ENCODE peak calls at places on chromosomes 7 and 10, in ten cellular contexts. R is activated T-cell treated with anti-CD3 and anti-CD28 coated beads for 1 hour; Z is stimulated activated CD4-positive, alpha-beta T cell treated with anti-CD3 and anti-CD28 coated beads, Interleukin-12 subunit alpha, Interleukin-12 subunit beta, amount 100 ng/mL, for 4 hours; B is stimulated activated CD8-positive, alpha-beta memory T cell treated with anti-CD3 and anti-CD28 coated beads, Interleukin-4, amount 100 ng/mL, for 1 hour; H is fibroblast of the conjunctiva; X is islet precursor cell; Q is Panc1; C is nephron progenitor cell; N is GM04504; Y is pons. O is an unnamed sample.

GRCh38 chr10:124419635-124420034 is 912 bp upstream of the OAT start:
- DNase-seq in C (no peak), Z (peak), X (no peak), B (no peak), N (no peak), Q (no peak), R (no peak), Y (no peak), H (no peak), O (no peak)

GRCh38 chr10:113958631-113959382 is 84.9 kb upstream of the ADRB1 start:
- DNase-seq in X (peak), R (no peak), Q (no peak), Y (no peak), B (no peak), Z (no peak), C (no peak), N (peak), H (peak), O (no peak)

GRCh38 chr7:158259671-158260423 is 327.8 kb downstream of the PTPRN2 start:
- DNase-seq in X (no peak), N (no peak), Q (no peak), B (no peak), Z (no peak), C (no peak), R (no peak), H (no peak), Y (no peak), O (no peak)

GRCh38 chr10:73992899-73993788 is 4.8 kb upstream of the VCL start:
- DNase-seq in X (no peak), Z (no peak), Y (no peak), Q (no peak), R (no peak), N (no peak), B (no peak), H (no peak), C (no peak), O (no peak)

GRCh38 chr7:2451171-2452073 is 24.8 kb downstream of the GRIFIN start:
- DNase-seq in X (peak), H (peak), Y (peak), N (peak), C (peak), B (peak), R (peak), Q (peak), Z (peak), O (peak)

GRCh38 chr7:87312215-87312865 is 33.1 kb upstream of the CROT start:
- DNase-seq in C (peak), X (peak), N (peak), Y (peak), R (peak), Q (peak), Z (peak), H (peak), B (peak), O (peak)

GRCh38 chr7:31493714-31494181 is 20.1 kb upstream of the ITPRID1 start:
- DNase-seq in Y (peak), N (no peak), C (no peak), X (peak), R (no peak), Z (no peak), B (no peak), Q (no peak), H (no peak), O (no peak)

GRCh38 chr10:78626471-78626870 is 442.3 kb upstream of the ZMIZ1 start:
- DNase-seq in N (no peak), C (no peak), Q (no peak), B (no peak), R (no peak), Y (no peak), X (no peak), Z (no peak), H (no peak), O (no peak)

GRCh38 chr7:130006771-130007170 is 44.4 kb downstream of the ZC3HC1 start:
- DNase-seq in C (no peak), Y (no peak), N (no peak), Q (no peak), R (no peak), Z (no peak), X (no peak), H (no peak), B (no peak), O (no peak)

GRCh38 chr7:132575987-132576722 is at the start of gene PLXNA4:
- DNase-seq in X (no peak), C (peak), N (no peak), R (no peak), H (no peak), B (no peak), Q (no peak), Y (no peak), Z (no peak), O (no peak)

GRCh38 chr7:45892407-45893035 is 4.2 kb downstream of the IGFBP1 start:
- DNase-seq in N (no peak), Y (peak), X (no peak), Z (no peak), B (no peak), C (no peak), Q (no peak), R (no peak), H (no peak), O (no peak)

GRCh38 chr10:31036209-31036608 is 4.5 kb upstream of the ZNF438 start:
- DNase-seq in Z (no peak), N (no peak), R (no peak), Q (no peak), Y (no peak), C (no peak), B (no peak), H (no peak), X (peak), O (no peak)

GRCh38 chr10:121800146-121800545 is 127.7 kb downstream of the ATE1 start:
- DNase-seq in Z (no peak), C (no peak), B (no peak), N (no peak), Q (no peak), X (no peak), H (peak), Y (no peak), R (no peak), O (no peak)

GRCh38 chr10:7696545-7696944 is 6.6 kb upstream of the ITIH2 start:
- DNase-seq in B (no peak), X (no peak), R (no peak), N (no peak), C (no peak), Z (no peak), Y (no peak), Q (no peak), H (no peak), O (no peak)

GRCh38 chr7:138889566-138889965 is 91.6 kb upstream of the ATP6V0A4 start:
- DNase-seq in B (no peak), N (no peak), R (no peak), C (no peak), H (peak), X (no peak), Y (no peak), Q (no peak), Z (no peak), O (no peak)

GRCh38 chr7:26061340-26062239 is 90.4 kb upstream of the NFE2L3 start:
- DNase-seq in R (peak), Z (peak), X (peak), B (peak), C (peak), N (peak), Y (peak), Q (peak), H (peak), O (peak)

GRCh38 chr10:3754727-3755439 is 30.1 kb downstream of the KLF6 start:
- DNase-seq in H (no peak), Z (no peak), C (no peak), N (no peak), R (no peak), B (no peak), Y (no peak), X (peak), Q (no peak), O (no peak)

GRCh38 chr7:112089551-112089950 is 116.6 kb downstream of the DOCK4 start:
- DNase-seq in B (no peak), X (no peak), R (no peak), Q (no peak), Z (no peak), H (no peak), Y (peak), C (no peak), N (no peak), O (no peak)

GRCh38 chr7:112571852-112572607 is 91.2 kb downstream of the LSMEM1 start:
- DNase-seq in R (no peak), Q (no peak), Z (no peak), Y (no peak), N (no peak), C (no peak), B (no peak), H (no peak), X (no peak), O (no peak)

GRCh38 chr10:35025916-35026315 is 64.2 kb downstream of the CUL2 start:
- DNase-seq in H (peak), Z (no peak), N (no peak), B (no peak), X (no peak), C (no peak), Q (no peak), R (no peak), Y (no peak), O (no peak)

GRCh38 chr7:10022957-10023356 is 950.7 kb upstream of the PHF14 start:
- DNase-seq in R (no peak), Q (no peak), C (peak), N (no peak), B (no peak), Y (peak), X (peak), H (no peak), Z (no peak), O (no peak)

GRCh38 chr10:129047001-129047400 is 420.0 kb upstream of the MGMT start:
- DNase-seq in R (no peak), Q (no peak), B (no peak), N (no peak), Z (no peak), X (no peak), Y (no peak), C (no peak), H (no peak), O (no peak)

O was measured in effector CD8-positive, alpha-beta T cell.